ENCODE peak calls at places on chromosomes 7 and 10, in four cellular contexts. E, W, H and A are unnamed samples.
A peak's percentile ranks its signal among the peaks of the same experiment; 100 is the strongest.

GRCh38 chr7:151125835-151126481 is 39.7 kb downstream of the AGAP3 start:
- DNase-seq in E (no peak), H (no peak), W (peak; percentile 55), A (no peak)

GRCh38 chr7:27108390-27109127 is 6.1 kb upstream of the HOXA2 start:
- DNase-seq in W (no peak), H (no peak), E (no peak), A (peak; percentile 72)

GRCh38 chr10:106705576-106706526 is 458.7 kb downstream of the SORCS1 start:
- DNase-seq in W (peak; percentile 31), H (no peak), E (peak; percentile 48), A (peak; percentile 68)

GRCh38 chr7:129169171-129169643 is 19.2 kb upstream of the SMO start:
- DNase-seq in H (no peak), E (no peak), W (peak; percentile 92), A (peak; percentile 69)

GRCh38 chr7:48041665-48041995 is 6.3 kb downstream of the C7orf57 start:
- DNase-seq in E (no peak), H (no peak), W (no peak), A (no peak)

GRCh38 chr10:37403776-37404175 is 278.4 kb downstream of the ANKRD30A start:
- DNase-seq in E (no peak), H (no peak), W (no peak), A (no peak)

GRCh38 chr7:69684955-69685631 is 86.8 kb downstream of the AUTS2 start:
- DNase-seq in H (no peak), E (no peak), W (no peak), A (no peak)

GRCh38 chr7:832292-832967 is at the start of gene SUN1:
- DNase-seq in E (peak; percentile 13), H (peak; percentile 26), W (no peak), A (no peak)

GRCh38 chr7:138021889-138022288 is 20.0 kb upstream of the CREB3L2 start:
- DNase-seq in W (no peak), E (no peak), H (no peak), A (no peak)

GRCh38 chr7:110157631-110158362 is 933.1 kb upstream of the LRRN3 start:
- DNase-seq in W (no peak), H (no peak), E (no peak), A (no peak)

GRCh38 chr10:29160110-29160669 is 128.7 kb upstream of the LYZL1 start:
- DNase-seq in W (no peak), E (peak; percentile 25), H (no peak), A (no peak)

GRCh38 chr7:122803323-122803722 is 82.9 kb downstream of the CADPS2 start:
- DNase-seq in W (no peak), E (peak; percentile 36), H (no peak), A (no peak)

GRCh38 chr7:115116773-115117715 is 195.2 kb downstream of the MDFIC start:
- DNase-seq in W (no peak), H (no peak), E (peak; percentile 22), A (no peak)

GRCh38 chr7:42426163-42426562 is 189.2 kb upstream of the GLI3 start:
- DNase-seq in W (no peak), H (no peak), E (no peak), A (no peak)

GRCh38 chr10:122113161-122113944 is 124.4 kb downstream of the TACC2 start:
- DNase-seq in E (peak; percentile 78), W (peak; percentile 15), H (no peak), A (peak; percentile 65)

GRCh38 chr7:132077986-132078385 is 498.3 kb downstream of the PLXNA4 start:
- DNase-seq in H (no peak), W (no peak), E (no peak), A (no peak)

GRCh38 chr10:4687397-4687796 is 138.6 kb upstream of the AKR1E2 start:
- DNase-seq in W (no peak), H (no peak), E (no peak), A (no peak)

GRCh38 chr10:1968257-1969025 is 231.1 kb upstream of the ADARB2 start:
- DNase-seq in W (no peak), E (no peak), H (no peak), A (no peak)

GRCh38 chr10:124596116-124596785 is 134.6 kb downstream of the LHPP start:
- DNase-seq in E (no peak), H (no peak), W (no peak), A (no peak)

GRCh38 chr7:10237306-10237705 is 736.4 kb upstream of the PHF14 start:
- DNase-seq in E (peak; percentile 45), H (no peak), W (no peak), A (no peak)

GRCh38 chr10:49272251-49273081 is 26.5 kb upstream of the C10orf71 start:
- DNase-seq in E (no peak), W (no peak), H (no peak), A (no peak)

GRCh38 chr7:131109011-131109756 is 218.5 kb upstream of the MKLN1 start:
- DNase-seq in E (no peak), H (no peak), W (peak; percentile 53), A (no peak)

GRCh38 chr10:73218466-73219191 is 28.4 kb downstream of the DNAJC9 start:
- DNase-seq in W (peak; percentile 50), H (no peak), E (peak; percentile 35), A (no peak)

GRCh38 chr7:39353615-39354376 is 212.4 kb upstream of the YAE1 start:
- DNase-seq in H (no peak), E (no peak), W (no peak), A (peak; percentile 68)

GRCh38 chr10:29926649-29927048 is 132.7 kb downstream of the JCAD start:
- DNase-seq in E (no peak), H (no peak), W (no peak), A (peak; percentile 28)

GRCh38 chr7:157461805-157462771 is 125.3 kb downstream of the DNAJB6 start:
- DNase-seq in E (no peak), H (no peak), W (no peak), A (no peak)

DNA sequence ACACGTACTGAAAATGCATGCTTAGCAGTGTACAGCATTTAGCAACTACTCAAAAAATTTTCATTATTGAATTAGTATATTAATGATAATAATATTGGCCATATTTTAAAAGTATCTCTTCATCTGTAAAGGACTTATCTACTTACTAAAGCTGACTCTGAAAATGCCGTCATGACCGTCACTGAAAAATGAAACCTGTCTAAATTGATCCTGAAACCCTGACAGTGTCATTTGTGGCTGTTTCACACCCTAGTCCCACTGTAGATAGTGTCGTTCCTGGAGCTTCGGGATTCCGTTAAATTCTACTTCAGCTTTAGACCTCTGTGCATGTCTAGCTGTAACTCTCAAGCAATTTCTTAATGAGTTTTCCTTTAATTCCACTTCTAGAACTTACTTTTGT is 35.8 kb upstream of the EZH2 start:
- DNase-seq in W (no peak), H (no peak), E (no peak), A (no peak)
- TF ChIP-seq ETV6 in W (no peak), H (no peak), E (no peak), A (no peak)

DNA sequence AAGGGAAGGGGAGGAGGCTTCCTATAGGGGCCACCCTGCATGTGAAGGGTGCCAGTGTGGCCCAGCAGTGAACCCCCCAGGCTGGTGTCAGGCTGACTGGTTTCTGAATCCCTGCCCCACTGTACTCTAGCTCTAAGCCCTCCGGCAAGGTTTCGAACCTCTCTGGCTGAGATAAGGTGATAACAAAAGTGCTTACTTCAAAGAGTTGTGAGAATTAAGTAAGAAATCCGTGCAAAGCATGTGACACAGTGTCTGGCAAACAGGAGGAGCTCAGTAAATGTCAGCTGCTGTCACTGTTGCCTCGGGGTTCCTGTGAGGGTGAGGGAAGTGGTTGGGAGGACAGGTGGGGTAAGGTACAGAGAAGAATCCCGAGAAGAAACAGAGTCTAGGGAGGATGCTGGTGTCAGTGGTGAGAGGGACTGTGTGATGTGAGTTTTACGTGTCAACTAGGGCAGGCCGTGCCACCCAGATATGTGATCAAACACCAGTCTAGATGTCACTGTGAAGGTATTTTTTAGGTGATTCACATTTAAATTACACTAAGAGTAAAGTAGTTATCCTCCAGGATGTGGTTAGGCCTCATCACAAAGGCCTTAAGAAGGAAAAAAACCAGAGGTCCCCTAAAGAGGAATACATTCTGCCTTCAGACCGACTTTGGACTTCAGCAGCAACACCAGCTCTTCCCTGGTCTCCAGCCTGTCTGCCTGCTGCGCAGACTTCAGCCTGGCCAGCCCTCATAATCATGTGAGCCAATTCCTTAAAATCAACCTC is 64.4 kb downstream of the BPGM start:
- DNase-seq in W (no peak), E (no peak), H (no peak), A (no peak)
- TF ChIP-seq ATF2 in W (no peak), E (no peak), H (no peak), A (no peak)

GRCh38 chr10:6624392-6624791 is 44.3 kb upstream of the PRKCQ start:
- DNase-seq in H (no peak), E (no peak), W (no peak), A (no peak)

GRCh38 chr10:6619663-6620062 is 39.6 kb upstream of the PRKCQ start:
- DNase-seq in H (no peak), E (no peak), W (no peak), A (no peak)

GRCh38 chr10:6618340-6618739 is 38.3 kb upstream of the PRKCQ start:
- DNase-seq in W (no peak), H (no peak), E (no peak), A (no peak)

GRCh38 chr10:6625428-6625827 is 45.4 kb upstream of the PRKCQ start:
- DNase-seq in E (no peak), H (no peak), W (no peak), A (no peak)

DNA sequence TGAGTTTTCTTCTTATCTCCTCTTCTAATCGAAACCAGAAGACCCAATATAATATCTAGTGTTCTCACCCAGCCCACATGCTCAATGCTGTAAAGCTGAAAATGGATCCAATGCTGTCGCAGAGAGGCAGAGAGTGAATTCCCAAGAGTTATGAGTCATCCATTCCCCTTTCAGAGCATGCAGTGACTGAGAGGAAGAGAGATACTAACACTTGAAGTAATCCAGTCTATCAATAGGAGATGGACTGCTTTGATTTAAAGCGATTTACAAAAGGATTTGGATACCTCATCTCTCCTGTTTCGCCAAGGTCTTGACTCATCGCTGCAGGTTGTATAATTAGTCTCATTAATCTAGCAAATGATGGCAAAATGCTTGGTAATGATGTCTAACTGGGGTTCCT is 41.5 kb upstream of the PRKCQ start:
- DNase-seq in W (no peak), E (no peak), H (no peak), A (no peak)
- TF ChIP-seq ETV6 in W (no peak), E (no peak), H (no peak), A (no peak)

DNA sequence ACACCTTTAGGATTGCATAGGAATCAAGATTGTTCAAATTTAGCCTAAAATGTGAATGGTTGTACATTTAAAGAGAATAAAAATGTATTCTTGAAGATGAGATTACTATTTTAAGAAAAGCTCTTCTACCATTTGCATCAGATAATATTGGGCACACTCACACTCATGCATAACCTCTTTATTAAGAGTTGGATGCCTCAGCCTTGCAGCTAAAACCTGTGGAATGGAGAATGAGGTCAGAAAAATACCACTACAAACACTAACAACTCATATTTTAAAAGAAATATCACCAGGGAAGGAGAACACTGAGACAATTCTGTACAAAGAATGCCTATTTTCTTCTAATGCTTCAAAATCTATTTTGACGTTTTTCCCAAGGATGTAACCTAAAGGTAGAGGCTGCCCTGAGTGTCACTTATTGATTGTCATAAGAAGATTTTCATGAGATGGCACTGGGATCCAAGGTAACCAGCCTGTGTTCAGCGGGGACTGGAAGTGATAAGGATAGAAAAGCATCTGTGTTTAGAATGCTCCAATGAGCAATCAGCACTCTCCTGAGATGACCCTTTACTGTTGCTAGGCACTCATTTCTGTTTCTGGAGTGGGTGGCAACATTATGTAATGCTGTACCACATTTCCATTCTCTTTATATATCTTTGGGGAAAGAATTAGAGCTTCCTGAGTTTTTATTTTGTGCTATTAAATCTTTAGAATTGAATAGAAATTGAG is 26.6 kb downstream of the REEP3 start:
- DNase-seq in H (no peak), E (no peak), W (peak; percentile 37), A (no peak)
- TF ChIP-seq ATF2 in H (no peak), E (no peak), W (no peak), A (no peak)